ENCODE peak calls at places on chromosomes 13 and 19, in six cellular contexts. K is cardiac fibroblast, I is neural progenitor cell, Z is tibial nerve, A is adrenal gland, B is endothelial cell of umbilical vein. X is an unnamed sample.

GRCh38 chr13:75797256-75797655 is 161.1 kb downstream of the LMO7 start:
- DNase-seq in K (no peak), I (no peak), Z (no peak), A (no peak), B (no peak), X (no peak)

GRCh38 chr13:21344662-21345176 is 114.4 kb downstream of the ZDHHC20 start:
- DNase-seq in K (no peak), I (no peak), Z (no peak), A (no peak), B (no peak), X (no peak)

GRCh38 chr13:113981201-113981605 is 7.3 kb upstream of the C13orf46 start:
- DNase-seq in K (no peak), I (no peak), Z (peak), A (no peak), B (no peak), X (peak)

GRCh38 chr19:48319647-48320537 is 5.5 kb upstream of the EMP3 start:
- DNase-seq in K (peak), I (peak), Z (peak), A (peak), B (peak), X (peak)

GRCh38 chr19:34959021-34959420 is 5.0 kb downstream of the ZNF792 start:
- DNase-seq in K (no peak), I (no peak), Z (no peak), A (no peak), B (no peak), X (no peak)

GRCh38 chr19:34316741-34317241 is 48.2 kb upstream of the GPI start:
- DNase-seq in K (peak), I (no peak), Z (no peak), A (peak), B (peak), X (no peak)

GRCh38 chr13:53023246-53023645 is 5.4 kb upstream of the OLFM4 start:
- DNase-seq in K (no peak), I (no peak), Z (no peak), A (no peak), B (no peak), X (no peak)

GRCh38 chr13:109884462-109884861 is 98.1 kb upstream of the IRS2 start:
- DNase-seq in K (no peak), I (no peak), Z (no peak), A (no peak), B (no peak), X (no peak)

GRCh38 chr13:92849381-92849780 is 377.2 kb upstream of the GPC6 start:
- DNase-seq in K (no peak), I (no peak), Z (no peak), A (no peak), B (no peak), X (no peak)

GRCh38 chr19:23345838-23346237 is 49.4 kb downstream of the ZNF91 start:
- DNase-seq in K (no peak), I (peak), Z (no peak), A (no peak), B (no peak), X (no peak)

GRCh38 chr19:50327013-50327412 is 2.2 kb downstream of the KCNC3 start:
- DNase-seq in K (no peak), I (no peak), Z (no peak), A (no peak), B (no peak), X (no peak)

DNA sequence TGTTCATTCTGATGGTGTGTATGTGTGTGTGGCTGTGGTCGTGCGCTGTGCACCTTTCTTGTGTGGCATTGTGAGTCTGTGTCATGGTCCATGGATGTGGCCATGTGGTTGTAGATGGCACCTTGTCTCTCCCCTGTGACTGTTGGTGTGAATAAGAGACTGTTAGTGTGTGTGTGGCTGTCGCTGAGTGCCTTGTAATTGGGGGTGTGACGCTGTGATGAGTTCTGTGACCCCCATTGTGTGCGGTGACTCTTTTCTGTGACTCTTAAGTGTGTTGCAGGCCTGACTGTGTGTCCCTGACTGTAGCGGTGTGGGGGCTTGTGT is 804 bp downstream of the PLPPR2 start:
- DNase-seq in K (no peak), I (no peak), Z (no peak), A (no peak), B (no peak), X (no peak)
- H3K4me3 ChIP-seq in K (peak), I (no peak), Z (peak), A (peak), B (no peak), X (peak)

GRCh38 chr19:14383898-14384669 is 2.8 kb downstream of the ADGRE5 start:
- DNase-seq in K (peak), I (no peak), Z (no peak), A (peak), B (no peak), X (peak)
- H3K4me3 ChIP-seq in K (no peak), I (no peak), Z (peak), A (no peak), B (no peak), X (peak)

DNA sequence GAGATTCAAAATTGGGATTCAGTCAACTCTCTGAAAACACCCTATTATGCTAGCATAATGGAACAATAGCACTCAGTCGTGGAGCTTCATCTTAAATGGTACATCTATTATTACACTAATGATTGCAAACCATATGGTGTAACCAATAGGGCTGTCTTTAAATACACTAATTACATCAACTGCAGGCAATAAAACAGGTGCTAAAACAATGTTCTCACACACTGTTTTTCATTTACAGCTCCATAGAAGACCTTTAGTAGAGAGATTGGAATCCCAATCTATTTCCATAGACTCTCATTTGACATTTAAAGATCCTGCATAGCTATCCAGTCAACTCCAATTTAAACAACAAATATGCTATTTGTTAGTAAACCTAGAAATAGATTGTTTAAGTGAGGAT is 1917.4 kb downstream of the OLFM4 start:
- DNase-seq in K (no peak), I (peak), Z (no peak), A (no peak), B (no peak), X (no peak)
- H3K4me3 ChIP-seq in K (no peak), I (no peak), Z (no peak), A (no peak), B (no peak), X (no peak)

DNA sequence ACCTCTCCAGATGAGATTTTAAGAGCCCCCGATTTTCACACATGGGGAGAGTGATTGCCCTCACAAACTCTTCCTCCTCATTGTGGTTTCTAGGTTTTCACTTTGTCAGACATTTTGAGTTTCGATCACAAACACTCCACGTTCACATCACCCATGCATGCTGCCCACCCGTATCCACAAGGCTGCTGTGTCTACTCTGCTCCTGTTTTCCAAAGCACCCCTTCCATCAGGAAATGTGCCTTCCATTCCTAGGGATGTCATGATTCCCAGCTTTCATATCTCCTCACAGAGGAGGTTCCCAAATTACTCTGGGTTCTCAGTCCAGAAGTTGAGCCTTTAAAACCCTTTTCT is 45.8 kb upstream of the CEACAM21 start:
- DNase-seq in K (no peak), I (no peak), Z (no peak), A (no peak), B (no peak), X (no peak)
- H3K4me3 ChIP-seq in K (no peak), I (no peak), Z (peak), A (no peak), B (no peak), X (no peak)

X was measured in uterus.